ENCODE peak calls at places on chromosomes 6 and 20, in eight cellular contexts. E, T, S, W, G, H, K and Z are unnamed samples.

GRCh38 chr6:36177166-36177565 is 19.4 kb upstream of the BRPF3 start:
- DNase-seq in E (no peak), H (no peak), S (no peak), K (no peak), G (no peak), W (no peak), T (no peak), Z (no peak)

GRCh38 chr6:137231895-137232294 is 12.7 kb upstream of the IFNGR1 start:
- DNase-seq in G (no peak), H (no peak), S (no peak), W (no peak), T (no peak), K (no peak), E (no peak), Z (no peak)

GRCh38 chr20:760751-761417 is 7.4 kb downstream of the SLC52A3 start:
- DNase-seq in W (no peak), T (no peak), E (peak), H (no peak), G (peak), K (no peak), S (no peak), Z (no peak)

GRCh38 chr6:119241124-119241491 is 108.5 kb downstream of the MAN1A1 start:
- DNase-seq in K (no peak), S (no peak), G (peak), H (peak), W (no peak), T (no peak), E (no peak), Z (peak)

GRCh38 chr6:76790045-76790796 is 673.1 kb downstream of the HTR1B start:
- DNase-seq in K (no peak), H (no peak), E (no peak), G (no peak), S (no peak), T (no peak), W (no peak), Z (no peak)

GRCh38 chr6:166784691-166785090 is 157.6 kb upstream of the RPS6KA2 start:
- DNase-seq in G (no peak), S (no peak), T (no peak), H (no peak), K (no peak), W (no peak), E (no peak), Z (no peak)

GRCh38 chr6:77403424-77403823 is 59.9 kb downstream of the HTR1B start:
- DNase-seq in W (no peak), E (peak), H (no peak), T (no peak), G (peak), K (no peak), S (peak), Z (no peak)

GRCh38 chr6:18585032-18585573 is 198.0 kb downstream of the RNF144B start:
- DNase-seq in E (peak), S (peak), T (no peak), K (no peak), G (peak), H (no peak), W (no peak), Z (peak)

GRCh38 chr6:125957845-125958244 is 1.3 kb downstream of the HINT3 start:
- DNase-seq in E (peak), S (peak), G (peak), K (no peak), T (no peak), W (no peak), H (no peak), Z (no peak)